ENCODE peak calls at places on chromosomes 6 and 20, in seven cellular contexts. L, D, W, V, I, B and C are unnamed samples.

GRCh38 chr6:10521104-10521808 is at the start of gene GCNT2:
- DNase-seq in L (no peak), D (no peak), W (peak; percentile 43), V (no peak), I (no peak), B (peak; percentile 31), C (peak; percentile 89)

GRCh38 chr6:124780621-124781020 is 181.6 kb upstream of the RNF217 start:
- DNase-seq in L (peak; percentile 32), D (no peak), W (no peak), V (no peak), I (no peak), B (no peak), C (peak; percentile 31)

GRCh38 chr6:38034269-38034914 is 214.9 kb downstream of the ZFAND3 start:
- DNase-seq in L (no peak), D (no peak), W (peak; percentile 43), V (no peak), I (no peak), B (peak; percentile 76), C (no peak)

GRCh38 chr20:13085275-13085674 is 76.5 kb downstream of the SPTLC3 start:
- DNase-seq in L (peak; percentile 21), D (no peak), W (no peak), V (no peak), I (no peak), B (no peak), C (no peak)

GRCh38 chr20:61779176-61779965 is 286.3 kb downstream of the TAF4 start:
- DNase-seq in L (no peak), D (no peak), W (no peak), V (no peak), I (no peak), B (no peak), C (no peak)

GRCh38 chr20:61941721-61942405 is 123.8 kb downstream of the TAF4 start:
- DNase-seq in L (no peak), D (no peak), W (no peak), V (no peak), I (peak; percentile 34), B (no peak), C (no peak)

GRCh38 chr6:166558156-166559025 is 28.1 kb downstream of the RAMACL start:
- DNase-seq in L (no peak), D (no peak), W (no peak), V (no peak), I (peak; percentile 40), B (no peak), C (no peak)

GRCh38 chr6:2659882-2660281 is 90.8 kb downstream of the MYLK4 start:
- DNase-seq in L (peak; percentile 86), D (no peak), W (no peak), V (no peak), I (no peak), B (no peak), C (peak; percentile 86)

GRCh38 chr6:77034161-77034560 is 429.1 kb downstream of the HTR1B start:
- DNase-seq in L (peak; percentile 83), D (no peak), W (no peak), V (no peak), I (no peak), B (peak; percentile 84), C (peak; percentile 71)

GRCh38 chr6:129112591-129112990 is 229.7 kb downstream of the LAMA2 start:
- DNase-seq in L (no peak), D (no peak), W (no peak), V (no peak), I (no peak), B (peak; percentile 40), C (no peak)

GRCh38 chr6:12288844-12289654 is 1.1 kb upstream of the EDN1 start:
- DNase-seq in L (peak; percentile 69), D (peak; percentile 40), W (peak; percentile 79), V (peak; percentile 23), I (no peak), B (peak; percentile 76), C (no peak)

GRCh38 chr6:124913056-124913455 is 49.2 kb upstream of the RNF217 start:
- DNase-seq in L (no peak), D (no peak), W (no peak), V (no peak), I (no peak), B (no peak), C (no peak)

GRCh38 chr20:34824026-34824860 is 1.2 kb downstream of the NCOA6 start:
- DNase-seq in L (peak; percentile 83), D (peak; percentile 72), W (peak; percentile 86), V (peak; percentile 57), I (peak; percentile 46), B (peak; percentile 54), C (peak; percentile 80)

GRCh38 chr6:3825331-3825831 is 23.8 kb upstream of the FAM50B start:
- DNase-seq in L (peak; percentile 60), D (no peak), W (no peak), V (no peak), I (no peak), B (peak; percentile 73), C (peak; percentile 74)

GRCh38 chr6:16436550-16436949 is 198.2 kb downstream of the GMPR start:
- DNase-seq in L (no peak), D (peak; percentile 28), W (no peak), V (peak; percentile 30), I (no peak), B (no peak), C (no peak)

GRCh38 chr6:28553986-28554881 is 28.6 kb downstream of the GPX5 start:
- DNase-seq in L (no peak), D (no peak), W (peak; percentile 37), V (no peak), I (no peak), B (peak; percentile 21), C (no peak)

GRCh38 chr6:34858681-34859080 is 29.2 kb downstream of the TAF11 start:
- DNase-seq in L (no peak), D (no peak), W (no peak), V (no peak), I (no peak), B (no peak), C (no peak)

GRCh38 chr6:87654880-87655454 is 47.1 kb downstream of the AKIRIN2 start:
- DNase-seq in L (no peak), D (no peak), W (no peak), V (no peak), I (no peak), B (no peak), C (no peak)

GRCh38 chr6:19870322-19870721 is 33.2 kb downstream of the ID4 start:
- DNase-seq in L (no peak), D (no peak), W (no peak), V (no peak), I (no peak), B (no peak), C (no peak)

GRCh38 chr6:73675466-73676098 is 20.4 kb upstream of the CD109 start:
- DNase-seq in L (peak; percentile 72), D (peak; percentile 71), W (peak; percentile 80), V (peak; percentile 28), I (peak; percentile 67), B (peak; percentile 83), C (peak; percentile 41)

GRCh38 chr6:63637865-63638445 is 2.4 kb downstream of the PHF3 start:
- DNase-seq in L (no peak), D (no peak), W (no peak), V (no peak), I (no peak), B (peak; percentile 22), C (no peak)

GRCh38 chr6:72290620-72291019 is 331.2 kb upstream of the KCNQ5 start:
- DNase-seq in L (no peak), D (no peak), W (no peak), V (no peak), I (no peak), B (no peak), C (no peak)

GRCh38 chr6:165047952-165048351 is 261.5 kb downstream of the C6orf118 start:
- DNase-seq in L (no peak), D (no peak), W (no peak), V (no peak), I (no peak), B (no peak), C (no peak)

GRCh38 chr6:44304282-44305199 is 8.6 kb downstream of the AARS2 start:
- DNase-seq in L (peak; percentile 10), D (peak; percentile 55), W (peak; percentile 53), V (peak; percentile 12), I (peak; percentile 62), B (peak; percentile 51), C (no peak)

GRCh38 chr6:144296973-144297372 is 11.8 kb downstream of the UTRN start:
- DNase-seq in L (no peak), D (no peak), W (no peak), V (no peak), I (no peak), B (peak; percentile 55), C (no peak)

GRCh38 chr6:37965964-37966676 is 146.6 kb downstream of the ZFAND3 start:
- DNase-seq in L (peak; percentile 57), D (no peak), W (peak; percentile 40), V (no peak), I (no peak), B (peak; percentile 13), C (peak; percentile 85)

GRCh38 chr20:32526561-32526960 is 58.6 kb downstream of the NOL4L start:
- DNase-seq in L (no peak), D (no peak), W (peak; percentile 35), V (no peak), I (no peak), B (no peak), C (no peak)

GRCh38 chr6:38549180-38549579 is 90.5 kb downstream of the BTBD9 start:
- DNase-seq in L (no peak), D (no peak), W (no peak), V (no peak), I (no peak), B (no peak), C (no peak)

GRCh38 chr6:69801225-69801624 is 4.4 kb upstream of the LMBRD1 start:
- DNase-seq in L (no peak), D (no peak), W (no peak), V (no peak), I (no peak), B (no peak), C (no peak)

GRCh38 chr6:17877196-17877889 is 110.1 kb downstream of the KIF13A start:
- DNase-seq in L (no peak), D (no peak), W (no peak), V (no peak), I (no peak), B (peak; percentile 55), C (peak; percentile 74)

GRCh38 chr6:45741437-45742166 is 274.1 kb downstream of the CLIC5 start:
- DNase-seq in L (no peak), D (no peak), W (peak; percentile 65), V (no peak), I (no peak), B (peak; percentile 53), C (no peak)

GRCh38 chr6:85864453-85865401 is 222.0 kb upstream of the SYNCRIP start:
- DNase-seq in L (peak; percentile 33), D (no peak), W (no peak), V (no peak), I (no peak), B (peak; percentile 43), C (peak; percentile 48)

GRCh38 chr6:100461273-100461919 is 3.3 kb downstream of the SIM1 start:
- DNase-seq in L (no peak), D (no peak), W (no peak), V (no peak), I (no peak), B (no peak), C (no peak)

GRCh38 chr20:24916412-24916811 is 32.7 kb upstream of the CST7 start:
- DNase-seq in L (no peak), D (no peak), W (no peak), V (no peak), I (no peak), B (no peak), C (no peak)

GRCh38 chr6:4607026-4607704 is 169.0 kb upstream of the CDYL start:
- DNase-seq in L (peak; percentile 82), D (no peak), W (peak; percentile 6), V (no peak), I (peak; percentile 77), B (peak; percentile 69), C (no peak)